ENCODE peak calls at places on chromosomes 11 and 22, in ten cellular contexts. G is cardiac muscle cell, B is dorsolateral prefrontal cortex, M is lower lobe of right lung, R is K562, H is osteoblast, L is testis, X is SK-N-SH, A is neuronal stem cell, T is fibroblast of lung. K is an unnamed sample.

GRCh38 chr22:38180841-38181452 is 683 bp downstream of the PLA2G6 start:
- DNase-seq in G (no peak), B (no peak), M (peak), R (peak), H (no peak), L (peak), X (no peak), A (no peak), T (peak), K (no peak)

GRCh38 chr22:35591696-35592417 is 25.3 kb downstream of the MB start:
- DNase-seq in G (no peak), B (no peak), M (peak), R (no peak), H (no peak), L (no peak), X (no peak), A (no peak), T (no peak), K (no peak)

GRCh38 chr11:134119094-134119493 is 50.2 kb downstream of the JAM3 start:
- DNase-seq in G (no peak), B (no peak), M (no peak), R (no peak), H (peak), L (no peak), X (no peak), A (no peak), T (peak), K (no peak)

GRCh38 chr11:124865181-124865901 is at the start of gene ROBO3:
- DNase-seq in G (no peak), B (no peak), M (no peak), R (no peak), H (no peak), L (no peak), X (peak), A (no peak), T (peak), K (no peak)

GRCh38 chr22:23652286-23652685 is 20.2 kb upstream of the DRICH1 start:
- DNase-seq in G (no peak), B (no peak), M (peak), R (no peak), H (no peak), L (no peak), X (no peak), A (no peak), T (no peak), K (no peak)

GRCh38 chr11:131917634-131918384 is 547.4 kb downstream of the NTM start:
- DNase-seq in G (no peak), B (no peak), M (no peak), R (no peak), H (no peak), L (no peak), X (no peak), A (no peak), T (no peak), K (no peak)

GRCh38 chr11:36635463-36635862 is 37.4 kb upstream of the RAG2 start:
- DNase-seq in G (peak), B (no peak), M (no peak), R (no peak), H (no peak), L (no peak), X (no peak), A (no peak), T (no peak), K (no peak)

GRCh38 chr22:19430890-19431541 is 517 bp downstream of the HIRA start:
- DNase-seq in G (peak), B (no peak), M (peak), R (peak), H (peak), L (peak), X (peak), A (peak), T (peak), K (no peak)

GRCh38 chr11:29780756-29781155 is 236.1 kb downstream of the KCNA4 start:
- DNase-seq in G (no peak), B (peak), M (no peak), R (no peak), H (peak), L (peak), X (no peak), A (no peak), T (no peak), K (no peak)

GRCh38 chr22:43811777-43812148 is 342 bp downstream of the EFCAB6 start:
- DNase-seq in G (no peak), B (no peak), M (no peak), R (no peak), H (no peak), L (no peak), X (no peak), A (no peak), T (peak), K (no peak)

GRCh38 chr22:41217553-41218157 is 12.5 kb downstream of the L3MBTL2 start:
- DNase-seq in G (no peak), B (no peak), M (peak), R (peak), H (peak), L (peak), X (no peak), A (no peak), T (peak), K (peak)

GRCh38 chr11:74896311-74896710 is 52.6 kb downstream of the XRRA1 start:
- DNase-seq in G (no peak), B (no peak), M (no peak), R (no peak), H (no peak), L (no peak), X (no peak), A (no peak), T (no peak), K (no peak)

GRCh38 chr11:93477684-93478234 is 65.4 kb downstream of the SMCO4 start:
- DNase-seq in G (no peak), B (no peak), M (no peak), R (no peak), H (no peak), L (no peak), X (no peak), A (peak), T (no peak), K (no peak)

GRCh38 chr22:48382197-48382596 is 1445.5 kb downstream of the BRD1 start:
- DNase-seq in G (no peak), B (no peak), M (no peak), R (no peak), H (no peak), L (no peak), X (peak), A (no peak), T (no peak), K (peak)

GRCh38 chr22:45218974-45219373 is 21.7 kb downstream of the KIAA0930 start:
- DNase-seq in G (no peak), B (no peak), M (no peak), R (no peak), H (peak), L (no peak), X (peak), A (no peak), T (no peak), K (no peak)

GRCh38 chr22:30362632-30363281 is 6.0 kb downstream of the CCDC157 start:
- DNase-seq in G (no peak), B (no peak), M (no peak), R (peak), H (peak), L (no peak), X (no peak), A (no peak), T (no peak), K (no peak)

GRCh38 chr11:112826026-112826425 is 135.2 kb upstream of the NCAM1 start:
- DNase-seq in G (no peak), B (no peak), M (no peak), R (no peak), H (no peak), L (no peak), X (no peak), A (no peak), T (no peak), K (no peak)

GRCh38 chr11:9838961-9839360 is 175.1 kb downstream of the SWAP70 start:
- DNase-seq in G (no peak), B (no peak), M (no peak), R (no peak), H (peak), L (no peak), X (no peak), A (no peak), T (no peak), K (no peak)

GRCh38 chr11:76810151-76810853 is 27.1 kb downstream of the TSKU start:
- DNase-seq in G (no peak), B (no peak), M (no peak), R (peak), H (peak), L (peak), X (no peak), A (no peak), T (peak), K (no peak)

GRCh38 chr11:1564535-1565172 is 7.4 kb downstream of the DUSP8 start:
- DNase-seq in G (peak), B (peak), M (no peak), R (peak), H (peak), L (no peak), X (peak), A (peak), T (peak), K (no peak)

GRCh38 chr11:64918056-64918455 is 1.0 kb upstream of the ATG2A start:
- DNase-seq in G (peak), B (no peak), M (no peak), R (peak), H (peak), L (peak), X (no peak), A (no peak), T (peak), K (peak)

GRCh38 chr11:134513585-134514120 is 101.6 kb upstream of the B3GAT1 start:
- DNase-seq in G (no peak), B (no peak), M (peak), R (no peak), H (no peak), L (no peak), X (no peak), A (no peak), T (no peak), K (no peak)

GRCh38 chr22:36773935-36774334 is 2.0 kb downstream of the IFT27 start:
- DNase-seq in G (no peak), B (no peak), M (no peak), R (peak), H (peak), L (no peak), X (peak), A (no peak), T (peak), K (no peak)

DNA sequence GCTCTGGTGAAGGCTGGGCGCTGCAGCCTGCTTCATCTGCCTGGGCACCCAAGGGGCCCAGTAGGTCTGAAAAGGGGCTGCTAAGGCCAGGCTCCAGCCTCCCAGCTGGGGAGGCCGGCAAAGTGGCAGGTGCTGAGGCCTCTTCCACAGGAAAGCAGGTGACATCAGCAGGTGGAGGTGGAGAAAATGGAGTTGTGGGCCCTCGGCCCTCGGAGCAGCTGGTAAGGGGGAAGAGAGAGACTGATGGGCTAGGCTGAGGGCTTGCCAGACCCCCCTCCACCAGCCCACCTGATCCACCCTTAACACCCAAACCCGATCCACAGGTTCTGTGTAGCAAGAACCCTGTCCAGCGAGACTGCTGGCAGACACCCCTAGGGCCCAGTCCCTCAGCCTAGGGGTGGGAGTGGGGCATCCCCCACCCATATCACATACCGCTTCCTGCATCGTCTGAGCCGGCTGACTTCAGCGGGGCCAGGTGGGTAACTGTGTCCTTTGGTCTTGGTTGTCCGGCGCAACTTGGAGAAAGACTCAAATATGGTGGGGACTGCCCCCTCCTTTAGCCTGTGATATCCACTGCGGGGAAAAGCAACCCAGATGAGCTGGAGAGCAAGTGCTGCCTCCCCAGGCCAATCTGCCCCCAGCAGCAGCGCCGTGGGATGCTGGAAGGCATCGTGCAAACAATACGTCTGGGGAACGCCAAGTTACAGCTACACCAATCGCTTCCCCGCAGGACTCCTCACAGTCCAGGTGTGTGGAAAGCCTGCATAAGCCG is 1.5 kb downstream of the THAP7 start:
- DNase-seq in G (no peak), B (no peak), M (no peak), R (peak), H (peak), L (no peak), X (no peak), A (no peak), T (no peak), K (peak)
- H3K4me3 ChIP-seq in G (peak), B (peak), M (peak), R (peak), H (peak), L (peak), X (peak), A (peak), T (peak), K (peak)

DNA sequence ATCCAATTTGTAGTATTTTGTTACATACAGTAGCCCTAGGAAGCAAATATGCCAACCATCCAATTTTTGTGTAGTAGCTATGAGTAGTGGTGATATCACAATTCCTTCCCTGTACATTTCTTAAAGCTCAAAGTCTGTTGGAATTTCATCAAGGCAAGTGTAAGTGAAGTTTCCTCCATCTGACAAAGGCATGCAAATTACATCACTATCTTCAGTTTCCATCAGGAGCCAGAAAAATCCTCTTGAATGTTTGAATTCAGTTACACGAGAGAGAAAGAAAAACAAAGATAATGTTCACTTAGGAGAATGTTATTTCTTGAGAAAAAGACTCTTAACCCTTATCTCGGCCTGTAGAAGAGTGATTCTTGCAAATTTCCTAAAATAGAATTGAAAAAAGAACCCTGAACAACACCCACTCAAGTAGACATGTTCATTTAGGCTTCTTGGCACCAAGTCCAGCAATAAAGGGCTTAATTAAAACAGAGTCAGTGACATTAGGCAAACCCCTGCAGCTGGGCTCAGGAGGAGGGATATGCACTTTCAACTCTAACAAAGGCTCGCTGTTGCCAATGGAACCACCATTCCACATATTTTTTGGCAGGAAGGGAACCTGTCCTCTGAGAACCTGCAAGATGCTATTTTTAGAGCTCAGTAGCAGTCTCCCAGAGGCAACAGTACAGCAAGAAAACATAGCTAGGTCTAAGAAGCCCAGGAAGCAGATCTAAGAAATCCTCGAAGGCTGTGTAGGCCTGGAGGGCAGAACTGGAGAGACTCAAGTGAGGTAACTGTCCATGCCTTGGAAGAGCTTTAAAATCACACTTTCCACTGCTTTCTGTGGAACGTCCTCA is 144.6 kb downstream of the CCDC81 start:
- DNase-seq in G (peak), B (no peak), M (no peak), R (peak), H (peak), L (peak), X (no peak), A (no peak), T (peak), K (peak)
- H3K27ac ChIP-seq in G (peak), B (peak), M (peak), R (peak), H (peak), L (peak), X (peak), A (peak), T (no peak), K (peak)

GRCh38 chr11:33375236-33375635 is 118.1 kb downstream of the HIPK3 start:
- DNase-seq in G (no peak), B (no peak), M (no peak), R (no peak), H (no peak), L (no peak), X (no peak), A (no peak), T (no peak), K (no peak)
- H3K4me3 ChIP-seq in G (no peak), B (peak), M (peak), R (no peak), H (peak), L (peak), X (peak), A (no peak), T (peak), K (no peak)

DNA sequence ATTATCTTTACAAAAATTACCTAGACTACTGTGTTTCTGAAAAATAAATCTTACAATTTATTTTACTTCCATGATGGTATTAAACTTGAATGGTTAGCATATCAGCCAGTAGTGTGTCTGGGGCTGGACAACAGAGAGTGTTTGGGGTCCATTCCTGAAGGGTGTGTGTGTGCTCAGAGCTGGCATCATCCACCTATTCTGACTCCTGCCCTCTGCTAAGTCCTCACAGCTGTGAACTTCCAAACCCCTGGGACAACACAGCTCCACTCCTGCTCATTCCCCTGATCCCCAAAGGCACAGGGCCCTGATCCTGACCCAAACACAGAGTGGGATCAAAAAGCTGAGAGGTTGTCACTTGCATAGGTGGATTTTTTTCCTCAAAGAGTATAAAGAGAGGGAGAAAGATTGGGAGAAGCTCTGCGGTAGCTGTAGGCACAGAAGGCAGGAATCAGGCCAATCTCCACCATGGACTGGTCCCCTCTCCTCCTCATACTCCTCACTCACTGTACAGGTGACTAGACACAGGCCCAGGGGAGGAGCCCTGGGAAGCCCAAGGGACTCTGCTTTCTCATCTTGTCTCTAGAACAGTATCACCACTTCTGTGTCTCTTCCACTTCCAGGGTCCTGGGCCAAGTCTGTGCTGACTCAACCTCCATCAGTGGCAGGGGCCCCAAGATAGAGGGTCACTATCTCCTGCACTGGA is 55.7 kb upstream of the TOP3B start:
- DNase-seq in G (no peak), B (no peak), M (no peak), R (no peak), H (no peak), L (no peak), X (no peak), A (no peak), T (no peak), K (no peak)
- H3K27ac ChIP-seq in G (no peak), B (no peak), M (no peak), R (no peak), H (no peak), L (no peak), X (no peak), A (no peak), T (no peak), K (peak)

GRCh38 chr11:111095327-111095726 is 150.2 kb upstream of the POU2AF2 start:
- DNase-seq in G (no peak), B (no peak), M (no peak), R (no peak), H (no peak), L (no peak), X (no peak), A (no peak), T (no peak), K (no peak)

GRCh38 chr11:111101836-111102235 is 143.7 kb upstream of the POU2AF2 start:
- DNase-seq in G (no peak), B (no peak), M (no peak), R (no peak), H (peak), L (no peak), X (no peak), A (no peak), T (no peak), K (no peak)

GRCh38 chr11:111098091-111098490 is 147.4 kb upstream of the POU2AF2 start:
- DNase-seq in G (no peak), B (no peak), M (no peak), R (no peak), H (no peak), L (no peak), X (no peak), A (no peak), T (no peak), K (no peak)

GRCh38 chr11:111093061-111093460 is 152.5 kb upstream of the POU2AF2 start:
- DNase-seq in G (no peak), B (no peak), M (no peak), R (no peak), H (no peak), L (no peak), X (no peak), A (no peak), T (no peak), K (no peak)

GRCh38 chr11:111097191-111097590 is 148.3 kb upstream of the POU2AF2 start:
- DNase-seq in G (no peak), B (no peak), M (peak), R (peak), H (no peak), L (peak), X (no peak), A (no peak), T (peak), K (no peak)
- H3K4me3 ChIP-seq in G (no peak), B (no peak), M (peak), R (no peak), H (peak), L (peak), X (no peak), A (no peak), T (peak), K (no peak)

GRCh38 chr11:26778000-26778757 is 56.3 kb upstream of the SLC5A12 start:
- DNase-seq in G (no peak), B (no peak), M (no peak), R (no peak), H (peak), L (no peak), X (no peak), A (no peak), T (peak), K (no peak)
- H3K27ac ChIP-seq in G (no peak), B (no peak), M (no peak), R (no peak), H (peak), L (no peak), X (peak), A (no peak), T (peak), K (no peak)

GRCh38 chr11:8282621-8283509 is 19.2 kb upstream of the LMO1 start:
- DNase-seq in G (peak), B (no peak), M (no peak), R (no peak), H (no peak), L (no peak), X (peak), A (no peak), T (no peak), K (no peak)
- H3K4me3 ChIP-seq in G (no peak), B (peak), M (peak), R (no peak), H (no peak), L (no peak), X (peak), A (no peak), T (no peak), K (no peak)

GRCh38 chr11:86066606-86067229 is 2.2 kb downstream of the PICALM start:
- DNase-seq in G (no peak), B (no peak), M (no peak), R (no peak), H (no peak), L (no peak), X (no peak), A (no peak), T (no peak), K (no peak)
- H3K27ac ChIP-seq in G (peak), B (peak), M (peak), R (peak), H (peak), L (peak), X (peak), A (no peak), T (peak), K (peak)

GRCh38 chr22:32805586-32805881 is 4.0 kb downstream of the TIMP3 start:
- DNase-seq in G (no peak), B (no peak), M (no peak), R (no peak), H (no peak), L (no peak), X (no peak), A (no peak), T (no peak), K (no peak)
- H3K4me3 ChIP-seq in G (no peak), B (no peak), M (peak), R (no peak), H (peak), L (no peak), X (no peak), A (no peak), T (peak), K (no peak)